ENCODE peak calls at places on chromosomes 7 and 10, in seven cellular contexts. H is kidney, B is endodermal cell, Q is SK-N-SH, F is WERI-Rb-1, E is IMR-90, A is fibroblast of lung. Z is an unnamed sample.
A peak's percentile ranks its signal among the peaks of the same experiment; 100 is the strongest.

GRCh38 chr10:97612386-97612785 is 20.9 kb downstream of the MORN4 start:
- DNase-seq in B (peak; percentile 72), E (peak; percentile 55), Q (peak; percentile 45), A (peak; percentile 42), F (peak; percentile 20), H (no peak), Z (peak; percentile 74)

GRCh38 chr10:20623561-20623960 is 273.6 kb downstream of the NEBL start:
- DNase-seq in A (no peak), B (no peak), F (no peak), H (no peak), E (no peak), Q (no peak), Z (no peak)

GRCh38 chr10:30378607-30379006 is 29.5 kb upstream of the MTPAP start:
- DNase-seq in B (peak; percentile 64), E (peak; percentile 35), H (no peak), F (no peak), Q (no peak), A (no peak), Z (no peak)

GRCh38 chr7:110119883-110120581 is 970.9 kb upstream of the LRRN3 start:
- DNase-seq in F (no peak), H (no peak), E (peak; percentile 18), B (peak; percentile 46), Q (no peak), A (peak; percentile 8), Z (no peak)

GRCh38 chr7:140649566-140650205 is 9.1 kb upstream of the DENND2A start:
- DNase-seq in F (no peak), H (no peak), B (no peak), A (peak; percentile 57), Q (no peak), E (peak; percentile 66), Z (no peak)

GRCh38 chr10:78784454-78785414 is 284.0 kb upstream of the ZMIZ1 start:
- DNase-seq in Q (no peak), H (no peak), F (no peak), B (peak; percentile 35), A (no peak), E (no peak), Z (no peak)

GRCh38 chr7:46100521-46100920 is 179.4 kb upstream of the IGFBP3 start:
- DNase-seq in E (peak; percentile 42), Q (no peak), B (no peak), A (no peak), H (no peak), F (no peak), Z (no peak)

GRCh38 chr10:1472605-1473004 is 264.7 kb downstream of the ADARB2 start:
- DNase-seq in E (no peak), Q (no peak), F (no peak), A (no peak), H (no peak), B (no peak), Z (peak; percentile 12)

GRCh38 chr7:86598311-86598710 is 45.4 kb upstream of the GRM3 start:
- DNase-seq in B (peak; percentile 92), A (no peak), Q (peak; percentile 53), E (no peak), H (no peak), F (peak; percentile 22), Z (peak; percentile 13)

GRCh38 chr10:11886851-11887250 is 63.7 kb downstream of the PROSER2 start:
- DNase-seq in F (no peak), H (peak; percentile 92), B (no peak), Q (no peak), E (no peak), A (no peak), Z (no peak)

GRCh38 chr10:63515002-63515763 is 6.0 kb upstream of the REEP3 start:
- DNase-seq in B (peak; percentile 73), E (peak; percentile 33), H (no peak), Q (no peak), F (no peak), A (peak; percentile 81), Z (peak; percentile 67)

GRCh38 chr10:24811906-24812305 is 88.2 kb upstream of the ARHGAP21 start:
- DNase-seq in H (no peak), Q (no peak), F (no peak), B (peak; percentile 48), A (peak; percentile 41), E (no peak), Z (no peak)

GRCh38 chr10:54614062-54614461 is 187.0 kb downstream of the PCDH15 start:
- DNase-seq in F (no peak), E (no peak), H (no peak), A (no peak), Q (no peak), B (no peak), Z (no peak)

GRCh38 chr10:74799840-74800239 is 26.6 kb upstream of the KAT6B start:
- DNase-seq in Q (no peak), B (no peak), H (no peak), E (peak; percentile 94), A (peak; percentile 93), F (no peak), Z (no peak)

GRCh38 chr7:148664319-148664718 is 34.4 kb upstream of the CUL1 start:
- DNase-seq in A (peak; percentile 83), Q (no peak), B (no peak), E (peak; percentile 27), F (no peak), H (peak; percentile 82), Z (no peak)

GRCh38 chr10:30197186-30197585 is 137.8 kb upstream of the JCAD start:
- DNase-seq in A (no peak), B (no peak), Q (no peak), H (no peak), E (no peak), F (no peak), Z (no peak)

GRCh38 chr10:114682121-114682520 is 24.0 kb upstream of the ABLIM1 start:
- DNase-seq in H (no peak), Q (no peak), B (no peak), A (no peak), E (no peak), F (no peak), Z (no peak)

GRCh38 chr10:53140516-53140915 is 367.9 kb upstream of the MBL2 start:
- DNase-seq in H (no peak), B (no peak), E (no peak), F (no peak), Q (no peak), A (peak; percentile 21), Z (no peak)

GRCh38 chr7:23438171-23438570 is 32.1 kb downstream of the IGF2BP3 start:
- DNase-seq in Q (no peak), B (no peak), A (peak; percentile 40), H (no peak), E (no peak), F (no peak), Z (no peak)

GRCh38 chr10:70672165-70672992 is at the start of gene ADAMTS14:
- DNase-seq in A (peak; percentile 64), F (peak; percentile 58), Q (peak; percentile 93), B (peak; percentile 84), H (no peak), E (no peak), Z (peak; percentile 91)

GRCh38 chr7:131103997-131104396 is 223.7 kb upstream of the MKLN1 start:
- DNase-seq in Q (no peak), A (peak; percentile 91), E (peak; percentile 89), B (no peak), H (no peak), F (no peak), Z (no peak)

DNA sequence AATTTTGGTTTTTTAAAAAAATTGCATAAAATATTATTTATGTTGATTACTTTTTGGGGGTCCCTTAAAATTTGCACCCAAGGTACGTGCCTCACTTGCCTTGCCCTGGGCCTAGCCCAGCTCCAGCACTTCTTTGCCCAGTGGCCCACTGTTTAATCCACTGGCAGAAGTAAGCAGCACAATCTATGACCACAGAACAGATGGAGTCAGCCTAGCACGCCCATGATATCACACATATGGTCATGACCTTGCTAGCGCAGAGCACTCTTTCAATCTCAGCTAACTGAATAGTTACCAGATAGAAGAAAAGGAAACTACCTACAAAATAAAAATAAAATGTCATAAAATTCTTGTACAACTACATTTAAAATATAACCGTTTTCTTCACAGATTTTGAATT is 5.6 kb downstream of the OGA start:
- DNase-seq in A (no peak), F (peak; percentile 40), B (no peak), E (peak; percentile 15), H (no peak), Q (no peak), Z (no peak)
- H3K36me3 ChIP-seq in A (peaks cover 3% of the 10 kb centered on the region), F (peaks cover 57% of the 10 kb centered on the region), B (peaks cover 61% of the 10 kb centered on the region), E (peaks cover 28% of the 10 kb centered on the region), H (peaks cover 10% of the 10 kb centered on the region), Q (peaks cover 70% of the 10 kb centered on the region), Z (peaks cover 2% of the 10 kb centered on the region)

GRCh38 chr7:452230-452751 is 67.4 kb downstream of the PDGFA start:
- DNase-seq in Q (no peak), B (peak; percentile 79), F (no peak), E (peak; percentile 49), H (peak; percentile 82), A (peak; percentile 65), Z (peak; percentile 94)
- H3K4me3 ChIP-seq in Q (no peak overlapping the region), B (no peak overlapping the region), F (no peak overlapping the region), E (no peak overlapping the region), H (no peak overlapping the region), A (no peak overlapping the region), Z (peak overlapping the region; percentile 20)

GRCh38 chr10:86436963-86437362 is 70.4 kb upstream of the GRID1 start:
- DNase-seq in Q (no peak), B (no peak), E (no peak), F (no peak), H (no peak), A (no peak), Z (no peak)
- H3K36me3 ChIP-seq in Q (peaks cover 65% of the 10 kb centered on the region), B (peaks cover 68% of the 10 kb centered on the region), E (peaks cover 12% of the 10 kb centered on the region), F (peaks cover 67% of the 10 kb centered on the region), H (peaks cover 13% of the 10 kb centered on the region), A (peaks cover 4% of the 10 kb centered on the region), Z (peaks cover 13% of the 10 kb centered on the region)

GRCh38 chr7:64946772-64947171 is 43.7 kb downstream of the ZNF273 start:
- DNase-seq in H (no peak), F (peak; percentile 77), A (peak; percentile 4), Q (peak; percentile 87), B (peak; percentile 74), E (peak; percentile 1), Z (peak; percentile 66)
- H3K4me3 ChIP-seq in H (no peak overlapping the region), F (peak overlapping the region; percentile 83), A (no peak overlapping the region), Q (peak overlapping the region; percentile 61), B (peak overlapping the region; percentile 75), E (no peak overlapping the region), Z (peak overlapping the region; percentile 50)